ENCODE peak calls at places on chromosome 1, in four cellular contexts. O, X, K and S are unnamed samples.
A peak's percentile ranks its signal among the peaks of the same experiment; 100 is the strongest.

GRCh38 chr1:110119843-110120242 is 7.6 kb downstream of the UBL4B start:
- DNase-seq in O (no peak), X (no peak), K (no peak), S (no peak)

GRCh38 chr1:174995121-174995520 is 4.6 kb upstream of the CACYBP start:
- DNase-seq in O (no peak), X (no peak), K (no peak), S (peak; percentile 48)

GRCh38 chr1:99645199-99645598 is 714 bp upstream of the PALMD start:
- DNase-seq in O (no peak), X (peak; percentile 57), K (no peak), S (peak; percentile 61)

GRCh38 chr1:96360036-96360795 is 361.4 kb upstream of the PTBP2 start:
- DNase-seq in O (no peak), X (no peak), K (no peak), S (peak; percentile 23)

GRCh38 chr1:30655672-30656071 is 67.7 kb downstream of the MATN1 start:
- DNase-seq in O (no peak), X (no peak), K (no peak), S (no peak)

GRCh38 chr1:179095924-179096323 is 14.1 kb downstream of the TOR3A start:
- DNase-seq in O (no peak), X (no peak), K (no peak), S (no peak)

GRCh38 chr1:27026621-27027574 is 14.2 kb upstream of the TENT5B start:
- DNase-seq in O (no peak), X (no peak), K (no peak), S (peak; percentile 81)

GRCh38 chr1:62689524-62689923 is 1.3 kb upstream of the DOCK7 start:
- DNase-seq in O (no peak), X (no peak), K (no peak), S (peak; percentile 71)

GRCh38 chr1:28518745-28519341 is 13.0 kb downstream of the RCC1 start:
- DNase-seq in O (no peak), X (no peak), K (peak; percentile 64), S (peak; percentile 7)

GRCh38 chr1:29213055-29213454 is 17.7 kb downstream of the MECR start:
- DNase-seq in O (no peak), X (no peak), K (no peak), S (no peak)

GRCh38 chr1:206851611-206852010 is 13.8 kb upstream of the IL20 start:
- DNase-seq in O (no peak), X (no peak), K (no peak), S (peak; percentile 43)

GRCh38 chr1:207805841-207806421 is 54.1 kb downstream of the CD46 start:
- DNase-seq in O (no peak), X (peak; percentile 88), K (no peak), S (peak; percentile 96)

GRCh38 chr1:219119839-219120238 is 53.8 kb upstream of the LYPLAL1 start:
- DNase-seq in O (no peak), X (no peak), K (no peak), S (peak; percentile 51)

GRCh38 chr1:222641269-222641948 is 23.5 kb downstream of the MIA3 start:
- DNase-seq in O (no peak), X (no peak), K (no peak), S (no peak)

GRCh38 chr1:228177183-228177475 is 11.5 kb downstream of the IBA57 start:
- DNase-seq in O (no peak), X (no peak), K (no peak), S (no peak)

GRCh38 chr1:47755368-47755990 is 241.7 kb downstream of the TRABD2B start:
- DNase-seq in O (peak; percentile 69), X (no peak), K (peak; percentile 59), S (no peak)

GRCh38 chr1:236175642-236176336 is 33.5 kb downstream of the GPR137B start:
- DNase-seq in O (no peak), X (no peak), K (peak; percentile 16), S (no peak)

GRCh38 chr1:966603-967295 is 467 bp downstream of the PLEKHN1 start:
- DNase-seq in O (no peak), X (peak; percentile 75), K (peak; percentile 25), S (peak; percentile 44)